ENCODE peak calls at places on chromosomes 4 and X, in ten cellular contexts. One of them, this sample, is unnamed.

GRCh38 chr4:40736910-40737309 is 12.8 kb upstream of the NSUN7 start:
- DNase-seq in Peyer's patch: no peak
- DNase-seq in uterus: no peak
- DNase-seq in breast epithelium: no peak
- DNase-seq in lower leg skin: no peak
- DNase-seq in stomach: no peak
- DNase-seq in A549: peak
- DNase-seq in IMR-90: peak
- DNase-seq in spleen: no peak
- DNase-seq in thyroid gland: no peak
- DNase-seq in this sample: peak

GRCh38 chr4:94621491-94622080 is 136.2 kb upstream of the BMPR1B start:
- DNase-seq in Peyer's patch: no peak
- DNase-seq in uterus: no peak
- DNase-seq in breast epithelium: no peak
- DNase-seq in lower leg skin: no peak
- DNase-seq in stomach: no peak
- DNase-seq in A549: peak
- DNase-seq in IMR-90: peak
- DNase-seq in spleen: no peak
- DNase-seq in thyroid gland: no peak
- DNase-seq in this sample: peak

GRCh38 chrX:13903405-13903804 is 86.5 kb upstream of the GPM6B start:
- DNase-seq in Peyer's patch: no peak
- DNase-seq in uterus: no peak
- DNase-seq in breast epithelium: no peak
- DNase-seq in lower leg skin: no peak
- DNase-seq in stomach: no peak
- DNase-seq in A549: no peak
- DNase-seq in IMR-90: peak
- DNase-seq in spleen: no peak
- DNase-seq in thyroid gland: no peak
- DNase-seq in this sample: no peak

GRCh38 chr4:184342167-184342856 is 124.6 kb upstream of the ENPP6 start:
- DNase-seq in Peyer's patch: no peak
- DNase-seq in uterus: no peak
- DNase-seq in breast epithelium: no peak
- DNase-seq in lower leg skin: no peak
- DNase-seq in stomach: no peak
- DNase-seq in A549: no peak
- DNase-seq in IMR-90: no peak
- DNase-seq in spleen: no peak
- DNase-seq in thyroid gland: no peak
- DNase-seq in this sample: peak

GRCh38 chr4:174665799-174666198 is 143.5 kb upstream of the HPGD start:
- DNase-seq in Peyer's patch: no peak
- DNase-seq in uterus: no peak
- DNase-seq in breast epithelium: no peak
- DNase-seq in lower leg skin: no peak
- DNase-seq in stomach: no peak
- DNase-seq in A549: no peak
- DNase-seq in IMR-90: no peak
- DNase-seq in spleen: no peak
- DNase-seq in thyroid gland: no peak
- DNase-seq in this sample: no peak

GRCh38 chr4:151418385-151418784 is 9.4 kb downstream of the FHIP1A start:
- DNase-seq in Peyer's patch: no peak
- DNase-seq in uterus: no peak
- DNase-seq in breast epithelium: no peak
- DNase-seq in lower leg skin: no peak
- DNase-seq in stomach: no peak
- DNase-seq in A549: no peak
- DNase-seq in IMR-90: peak
- DNase-seq in spleen: no peak
- DNase-seq in thyroid gland: peak
- DNase-seq in this sample: no peak

GRCh38 chr4:73593631-73594241 is 26.5 kb downstream of the RASSF6 start:
- DNase-seq in Peyer's patch: no peak
- DNase-seq in uterus: no peak
- DNase-seq in breast epithelium: no peak
- DNase-seq in lower leg skin: no peak
- DNase-seq in stomach: no peak
- DNase-seq in A549: no peak
- DNase-seq in IMR-90: peak
- DNase-seq in spleen: no peak
- DNase-seq in thyroid gland: no peak
- DNase-seq in this sample: peak

GRCh38 chrX:34401411-34401810 is 255.7 kb downstream of the TMEM47 start:
- DNase-seq in Peyer's patch: no peak
- DNase-seq in uterus: no peak
- DNase-seq in breast epithelium: no peak
- DNase-seq in lower leg skin: no peak
- DNase-seq in stomach: no peak
- DNase-seq in A549: no peak
- DNase-seq in IMR-90: no peak
- DNase-seq in spleen: no peak
- DNase-seq in thyroid gland: no peak
- DNase-seq in this sample: no peak

GRCh38 chr4:99437686-99438577 is 2.8 kb upstream of the ADH7 start:
- DNase-seq in Peyer's patch: no peak
- DNase-seq in uterus: no peak
- DNase-seq in breast epithelium: no peak
- DNase-seq in lower leg skin: no peak
- DNase-seq in stomach: no peak
- DNase-seq in A549: no peak
- DNase-seq in IMR-90: no peak
- DNase-seq in spleen: no peak
- DNase-seq in thyroid gland: no peak
- DNase-seq in this sample: no peak

DNA sequence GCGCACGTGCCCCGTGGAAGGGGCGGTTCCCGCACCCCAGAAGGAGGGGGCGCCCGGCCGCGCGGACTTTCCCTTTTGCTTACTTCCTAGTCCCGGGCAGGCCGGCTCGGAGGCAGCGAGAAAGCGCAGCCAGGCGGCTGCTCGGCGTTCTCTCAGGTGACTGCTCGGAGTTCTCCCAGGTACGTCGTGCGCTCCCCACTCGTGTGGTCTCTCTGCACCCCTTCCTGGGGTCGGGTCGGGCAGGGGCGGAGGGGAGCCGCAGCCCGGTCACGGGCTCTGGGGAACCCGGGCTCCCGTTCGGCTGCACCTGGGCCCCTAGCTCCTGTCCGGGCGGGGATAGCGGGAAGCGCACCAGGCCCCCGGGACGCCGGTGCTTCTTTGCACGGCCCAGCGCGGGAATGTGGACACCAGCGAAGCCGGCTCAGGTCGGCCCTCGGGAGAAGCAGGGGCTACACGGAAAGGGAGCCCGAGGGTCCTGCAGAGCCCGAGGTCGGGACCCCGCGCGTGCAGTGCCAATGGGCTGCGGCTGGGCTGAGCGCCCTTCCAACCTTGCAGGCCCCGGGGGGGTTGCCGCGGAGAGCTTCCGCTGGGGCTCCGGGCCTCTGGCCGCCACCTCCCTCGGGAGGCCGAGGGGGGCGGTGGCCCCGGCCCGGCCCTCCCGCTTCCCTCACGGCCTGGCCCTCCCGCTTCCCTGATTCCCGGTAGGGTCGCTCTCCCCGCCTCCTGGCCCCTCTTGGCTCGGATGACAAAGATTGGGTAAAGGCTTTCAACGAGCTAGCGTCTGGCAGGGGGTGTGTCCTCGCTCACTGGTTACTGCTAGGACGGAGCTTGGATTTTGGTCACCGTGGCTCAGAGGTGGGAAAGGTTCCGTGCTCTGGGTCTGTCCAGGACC is at the start of gene TLR2:
- DNase-seq in Peyer's patch: peak
- DNase-seq in uterus: peak
- DNase-seq in breast epithelium: peak
- DNase-seq in lower leg skin: peak
- DNase-seq in stomach: peak
- DNase-seq in A549: peak
- DNase-seq in IMR-90: no peak
- DNase-seq in spleen: peak
- DNase-seq in thyroid gland: peak
- DNase-seq in this sample: peak
- TF ChIP-seq POLR2A in Peyer's patch: peak
- TF ChIP-seq POLR2A in uterus: no peak
- TF ChIP-seq POLR2A in breast epithelium: no peak
- TF ChIP-seq POLR2A in lower leg skin: no peak
- TF ChIP-seq POLR2A in stomach: no peak
- TF ChIP-seq POLR2A in A549: no peak
- TF ChIP-seq POLR2A in IMR-90: no peak
- TF ChIP-seq POLR2A in spleen: no peak
- TF ChIP-seq POLR2A in thyroid gland: no peak
- TF ChIP-seq POLR2A in this sample: no peak

GRCh38 chr4:30862176-30862575 is 142.0 kb downstream of the PCDH7 start:
- DNase-seq in Peyer's patch: no peak
- DNase-seq in uterus: no peak
- DNase-seq in breast epithelium: no peak
- DNase-seq in lower leg skin: no peak
- DNase-seq in stomach: no peak
- DNase-seq in A549: no peak
- DNase-seq in IMR-90: no peak
- DNase-seq in spleen: no peak
- DNase-seq in thyroid gland: no peak
- DNase-seq in this sample: no peak
- TF ChIP-seq POLR2A in Peyer's patch: no peak
- TF ChIP-seq POLR2A in uterus: no peak
- TF ChIP-seq POLR2A in breast epithelium: no peak
- TF ChIP-seq POLR2A in lower leg skin: no peak
- TF ChIP-seq POLR2A in stomach: no peak
- TF ChIP-seq POLR2A in A549: no peak
- TF ChIP-seq POLR2A in IMR-90: no peak
- TF ChIP-seq POLR2A in spleen: no peak
- TF ChIP-seq POLR2A in thyroid gland: no peak
- TF ChIP-seq POLR2A in this sample: no peak

GRCh38 chr4:87532907-87533306 is 3.7 kb upstream of the SPARCL1 start:
- DNase-seq in Peyer's patch: no peak
- DNase-seq in uterus: no peak
- DNase-seq in breast epithelium: no peak
- DNase-seq in lower leg skin: no peak
- DNase-seq in stomach: no peak
- DNase-seq in A549: no peak
- DNase-seq in IMR-90: no peak
- DNase-seq in spleen: no peak
- DNase-seq in thyroid gland: no peak
- DNase-seq in this sample: no peak

GRCh38 chr4:87529187-87529586 is at the start of gene SPARCL1:
- DNase-seq in Peyer's patch: no peak
- DNase-seq in uterus: peak
- DNase-seq in breast epithelium: peak
- DNase-seq in lower leg skin: no peak
- DNase-seq in stomach: no peak
- DNase-seq in A549: no peak
- DNase-seq in IMR-90: no peak
- DNase-seq in spleen: no peak
- DNase-seq in thyroid gland: peak
- DNase-seq in this sample: no peak

GRCh38 chr4:87532109-87532508 is 2.9 kb upstream of the SPARCL1 start:
- DNase-seq in Peyer's patch: no peak
- DNase-seq in uterus: no peak
- DNase-seq in breast epithelium: no peak
- DNase-seq in lower leg skin: no peak
- DNase-seq in stomach: no peak
- DNase-seq in A549: no peak
- DNase-seq in IMR-90: no peak
- DNase-seq in spleen: no peak
- DNase-seq in thyroid gland: no peak
- DNase-seq in this sample: no peak

GRCh38 chr4:87527446-87528240 is 1.5 kb downstream of the SPARCL1 start:
- DNase-seq in Peyer's patch: no peak
- DNase-seq in uterus: peak
- DNase-seq in breast epithelium: no peak
- DNase-seq in lower leg skin: no peak
- DNase-seq in stomach: no peak
- DNase-seq in A549: no peak
- DNase-seq in IMR-90: no peak
- DNase-seq in spleen: no peak
- DNase-seq in thyroid gland: no peak
- DNase-seq in this sample: no peak

DNA sequence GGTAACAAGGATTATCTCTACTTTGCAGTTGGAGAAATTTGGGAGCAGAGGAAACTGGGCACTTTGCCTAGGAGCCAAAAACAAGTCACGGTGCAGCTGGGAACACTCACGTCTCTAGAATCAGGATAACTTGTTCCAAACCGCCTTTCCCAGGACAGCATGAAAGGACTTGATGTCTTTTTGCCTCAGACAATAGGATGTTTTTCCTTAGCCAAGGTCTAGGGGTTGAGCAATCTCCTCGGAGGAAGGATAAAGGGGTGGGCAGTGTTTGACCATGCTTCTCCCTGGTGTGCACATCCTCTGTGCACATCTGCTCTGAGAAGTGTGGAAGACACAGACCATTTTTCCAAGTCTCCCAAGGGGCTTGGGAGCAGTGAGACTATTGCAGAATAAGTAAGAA is 1.7 kb upstream of the SPARCL1 start:
- DNase-seq in Peyer's patch: no peak
- DNase-seq in uterus: peak
- DNase-seq in breast epithelium: peak
- DNase-seq in lower leg skin: peak
- DNase-seq in stomach: peak
- DNase-seq in A549: no peak
- DNase-seq in IMR-90: peak
- DNase-seq in spleen: no peak
- DNase-seq in thyroid gland: peak
- DNase-seq in this sample: no peak
- TF ChIP-seq POLR2A in Peyer's patch: no peak
- TF ChIP-seq POLR2A in uterus: peak
- TF ChIP-seq POLR2A in breast epithelium: no peak
- TF ChIP-seq POLR2A in lower leg skin: no peak
- TF ChIP-seq POLR2A in stomach: no peak
- TF ChIP-seq POLR2A in A549: no peak
- TF ChIP-seq POLR2A in IMR-90: no peak
- TF ChIP-seq POLR2A in spleen: no peak
- TF ChIP-seq POLR2A in thyroid gland: peak
- TF ChIP-seq POLR2A in this sample: no peak

DNA sequence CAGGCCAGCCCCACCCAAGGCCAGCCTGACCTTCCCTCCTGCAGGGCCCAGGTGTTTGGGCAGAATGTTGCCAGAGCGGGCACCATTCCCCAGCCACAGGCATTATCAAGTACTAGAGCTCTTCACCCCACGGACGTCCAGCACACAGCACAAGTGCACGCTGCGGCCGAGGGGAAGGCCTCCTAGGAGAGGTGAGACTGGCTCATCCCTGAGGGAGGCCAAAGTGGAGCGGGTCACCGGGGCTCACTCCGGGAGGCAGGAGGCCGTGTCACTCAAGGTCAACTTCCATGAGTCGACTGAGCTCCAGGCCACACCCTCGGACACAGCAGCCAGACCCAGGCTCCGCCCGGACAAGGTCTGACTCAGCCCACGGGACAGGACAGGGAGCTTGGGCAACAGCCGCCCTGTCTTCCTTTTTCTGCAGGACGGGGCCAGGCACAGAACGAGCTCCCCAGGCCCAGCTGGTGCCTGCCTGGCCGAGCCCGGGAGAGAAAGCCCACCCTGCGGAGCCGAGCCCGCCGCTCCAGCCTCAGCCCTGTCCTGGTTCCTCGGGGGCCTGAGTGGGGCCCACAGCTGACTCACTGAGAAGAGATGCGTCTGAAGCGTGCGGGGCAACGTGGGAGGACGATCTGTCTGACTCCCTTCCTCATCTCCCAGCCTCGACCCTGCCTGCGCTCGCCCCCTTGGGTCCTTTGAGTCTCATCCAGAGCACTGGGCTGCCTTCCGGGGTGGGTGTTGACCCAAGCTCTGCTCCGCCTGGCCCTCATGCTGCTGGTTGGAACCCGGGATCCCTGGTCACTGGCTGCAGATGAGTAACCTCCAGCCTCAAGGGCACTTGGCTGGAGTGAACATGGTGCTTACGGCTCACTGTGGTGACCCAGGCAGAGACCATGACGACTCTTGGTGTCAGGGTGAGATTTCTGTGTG is 1.6 kb downstream of the SLC49A3 start:
- DNase-seq in Peyer's patch: peak
- DNase-seq in uterus: peak
- DNase-seq in breast epithelium: peak
- DNase-seq in lower leg skin: peak
- DNase-seq in stomach: peak
- DNase-seq in A549: peak
- DNase-seq in IMR-90: peak
- DNase-seq in spleen: peak
- DNase-seq in thyroid gland: peak
- DNase-seq in this sample: peak
- TF ChIP-seq POLR2A in Peyer's patch: peak
- TF ChIP-seq POLR2A in uterus: peak
- TF ChIP-seq POLR2A in breast epithelium: peak
- TF ChIP-seq POLR2A in lower leg skin: no peak
- TF ChIP-seq POLR2A in stomach: no peak
- TF ChIP-seq POLR2A in A549: peak
- TF ChIP-seq POLR2A in IMR-90: no peak
- TF ChIP-seq POLR2A in spleen: no peak
- TF ChIP-seq POLR2A in thyroid gland: peak
- TF ChIP-seq POLR2A in this sample: no peak

This sample was measured in erythroblast.